ENCODE peak calls at places on chromosomes 6 and 20, in five cellular contexts. F is progenitor cell of endocrine pancreas; V is iPS DF 19.7; G is T-helper 2 cell; S is activated CD4-positive, alpha-beta T cell treated with anti-CD3 and anti-CD28 coated beads, Interleukin-2, amount 50 U/mL, for 24 hours. E is an unnamed sample.
A peak's percentile ranks its signal among the peaks of the same experiment; 100 is the strongest.

GRCh38 chr20:62875419-62876355 is 14.1 kb upstream of the TCFL5 start:
- DNase-seq in S (no peak), V (no peak), G (no peak), F (peak; percentile 62), E (no peak)

GRCh38 chr6:144619983-144620382 is 334.8 kb downstream of the UTRN start:
- DNase-seq in F (no peak), G (no peak), V (no peak), S (no peak), E (no peak)

GRCh38 chr6:29627762-29628418 is 5.1 kb downstream of the GABBR1 start:
- DNase-seq in G (peak; percentile 28), V (peak; percentile 75), S (peak; percentile 28), F (peak; percentile 17), E (no peak)

GRCh38 chr6:33895988-33896387 is 92.2 kb upstream of the MLN start:
- DNase-seq in S (no peak), F (no peak), G (no peak), V (no peak), E (no peak)

GRCh38 chr6:140812636-140813035 is 1320.1 kb upstream of the GJE1 start:
- DNase-seq in S (no peak), F (no peak), G (no peak), V (no peak), E (no peak)

GRCh38 chr6:87698618-87699017 is 3.4 kb downstream of the AKIRIN2 start:
- DNase-seq in V (no peak), S (no peak), F (no peak), G (no peak), E (no peak)

GRCh38 chr6:70758883-70759282 is 91.2 kb downstream of the SMAP1 start:
- DNase-seq in S (no peak), G (no peak), V (no peak), F (no peak), E (no peak)

GRCh38 chr6:56481957-56482356 is 160.7 kb downstream of the DST start:
- DNase-seq in V (no peak), F (no peak), G (no peak), S (no peak), E (no peak)

GRCh38 chr6:149454405-149454848 is 30.4 kb downstream of the ZC3H12D start:
- DNase-seq in G (no peak), S (no peak), F (no peak), V (no peak), E (no peak)

GRCh38 chr6:54491431-54491830 is 183.2 kb downstream of the TINAG start:
- DNase-seq in F (no peak), G (no peak), S (no peak), V (no peak), E (no peak)

GRCh38 chr6:72080260-72080941 is 194.1 kb downstream of the RIMS1 start:
- DNase-seq in F (no peak), S (no peak), G (no peak), V (no peak), E (no peak)

GRCh38 chr20:53655909-53656652 is 62.4 kb upstream of the ZNF217 start:
- DNase-seq in F (no peak), S (no peak), G (no peak), V (no peak), E (no peak)

GRCh38 chr6:42316390-42316970 is 98.8 kb upstream of the MRPS10 start:
- DNase-seq in G (no peak), V (no peak), S (no peak), F (no peak), E (peak; percentile 14)

GRCh38 chr6:168815229-168815628 is 374.2 kb downstream of the SMOC2 start:
- DNase-seq in V (no peak), F (no peak), S (no peak), G (no peak), E (no peak)

GRCh38 chr6:128443553-128443952 is 76.8 kb downstream of the PTPRK start:
- DNase-seq in V (no peak), G (no peak), S (no peak), F (no peak), E (no peak)

GRCh38 chr6:151509048-151509447 is 15.2 kb downstream of the CCDC170 start:
- DNase-seq in F (no peak), V (no peak), G (no peak), S (no peak), E (no peak)

GRCh38 chr20:49712918-49713778 is 530 bp downstream of the B4GALT5 start:
- DNase-seq in V (no peak), G (peak; percentile 6), F (peak; percentile 42), S (no peak), E (no peak)

GRCh38 chr6:144659202-144659731 is 374.1 kb downstream of the UTRN start:
- DNase-seq in S (no peak), V (peak; percentile 64), G (no peak), F (no peak), E (no peak)

GRCh38 chr6:14550817-14551216 is 433.2 kb downstream of the CD83 start:
- DNase-seq in V (no peak), S (no peak), G (no peak), F (no peak), E (no peak)

GRCh38 chr6:159988983-159989454 is 20.1 kb downstream of the IGF2R start:
- DNase-seq in S (no peak), V (no peak), G (no peak), F (no peak), E (no peak)

GRCh38 chr6:135323979-135324378 is 142.9 kb downstream of the MYB start:
- DNase-seq in G (no peak), V (no peak), F (no peak), S (no peak), E (no peak)

GRCh38 chr20:17849901-17850673 is 118.5 kb downstream of the SNX5 start:
- DNase-seq in V (no peak), G (no peak), F (no peak), S (no peak), E (no peak)

GRCh38 chr20:16286601-16287000 is 286.6 kb downstream of the KIF16B start:
- DNase-seq in F (no peak), V (no peak), S (no peak), G (no peak), E (no peak)

GRCh38 chr6:20197251-20197650 is 15.0 kb downstream of the MBOAT1 start:
- DNase-seq in V (peak; percentile 78), G (no peak), S (no peak), F (no peak), E (no peak)

GRCh38 chr20:39070484-39071231 is 108.5 kb downstream of the DHX35 start:
- DNase-seq in S (no peak), V (no peak), G (no peak), F (no peak), E (no peak)

GRCh38 chr6:43303751-43304331 is 4.8 kb downstream of the CRIP3 start:
- DNase-seq in S (no peak), F (no peak), V (no peak), G (no peak), E (no peak)

GRCh38 chr6:26285143-26286134 is 79.6 kb upstream of the BTN3A2 start:
- DNase-seq in S (peak; percentile 84), G (peak; percentile 89), F (peak; percentile 85), V (peak; percentile 99), E (peak; percentile 85)

GRCh38 chr6:12009180-12009748 is 2.8 kb upstream of the HIVEP1 start:
- DNase-seq in G (no peak), F (no peak), S (no peak), V (no peak), E (peak; percentile 36)

GRCh38 chr6:152471459-152472070 is 165.6 kb downstream of the SYNE1 start:
- DNase-seq in G (no peak), S (no peak), F (no peak), V (no peak), E (no peak)

GRCh38 chr6:163263196-163263595 is 151.3 kb upstream of the QKI start:
- DNase-seq in G (no peak), V (no peak), S (no peak), F (no peak), E (no peak)

GRCh38 chr20:3727333-3728035 is 5.0 kb upstream of the HSPA12B start:
- DNase-seq in F (no peak), V (no peak), S (no peak), G (no peak), E (no peak)

GRCh38 chr6:156659317-156660198 is 117.6 kb upstream of the ARID1B start:
- DNase-seq in V (no peak), G (no peak), S (no peak), F (no peak), E (no peak)

E was measured in memory B cell.